ENCODE peak calls at places on chromosomes 11 and 22, in ten cellular contexts. J is sigmoid colon, L is NB4, S is kidney, C is cardiac muscle cell, N is A549, Y is neural progenitor cell, G is dorsolateral prefrontal cortex, P is adrenal gland, E is lower lobe of right lung. O is an unnamed sample.

GRCh38 chr11:117930668-117931330 is 1.6 kb upstream of the TMPRSS13 start:
- DNase-seq in J (no peak), L (no peak), S (peak), C (no peak), N (no peak), Y (no peak), G (no peak), P (no peak), E (peak), O (no peak)

GRCh38 chr22:36562261-36562835 is 33.4 kb upstream of the EIF3D start:
- DNase-seq in J (no peak), L (peak), S (no peak), C (peak), N (peak), Y (no peak), G (no peak), P (no peak), E (no peak), O (no peak)

GRCh38 chr11:70696076-70696475 is 297.7 kb downstream of the CTTN start:
- DNase-seq in J (no peak), L (no peak), S (peak), C (no peak), N (no peak), Y (no peak), G (no peak), P (no peak), E (peak), O (no peak)

GRCh38 chr11:78228467-78228866 is 39.7 kb downstream of the USP35 start:
- DNase-seq in J (no peak), L (peak), S (no peak), C (peak), N (peak), Y (peak), G (no peak), P (no peak), E (no peak), O (no peak)

GRCh38 chr22:40270031-40270430 is 76.3 kb upstream of the ADSL start:
- DNase-seq in J (no peak), L (no peak), S (no peak), C (no peak), N (no peak), Y (no peak), G (no peak), P (no peak), E (no peak), O (no peak)

GRCh38 chr22:25062378-25063095 is 110.0 kb downstream of the KIAA1671 start:
- DNase-seq in J (no peak), L (no peak), S (no peak), C (no peak), N (no peak), Y (no peak), G (no peak), P (no peak), E (no peak), O (peak)

GRCh38 chr11:73193251-73194033 is 24.6 kb upstream of the P2RY2 start:
- DNase-seq in J (peak), L (no peak), S (peak), C (no peak), N (no peak), Y (no peak), G (no peak), P (peak), E (no peak), O (peak)

GRCh38 chr11:74710291-74710938 is 20.8 kb downstream of the CHRDL2 start:
- DNase-seq in J (no peak), L (no peak), S (no peak), C (peak), N (no peak), Y (peak), G (no peak), P (no peak), E (no peak), O (no peak)

GRCh38 chr11:76783901-76784813 is 1.0 kb downstream of the TSKU start:
- DNase-seq in J (peak), L (peak), S (peak), C (peak), N (no peak), Y (peak), G (no peak), P (peak), E (no peak), O (no peak)

GRCh38 chr11:133935551-133935910 is 21.2 kb downstream of the IGSF9B start:
- DNase-seq in J (no peak), L (no peak), S (no peak), C (no peak), N (no peak), Y (no peak), G (no peak), P (no peak), E (no peak), O (no peak)

GRCh38 chr11:11691296-11692141 is 69.7 kb upstream of the GALNT18 start:
- DNase-seq in J (no peak), L (no peak), S (no peak), C (no peak), N (no peak), Y (peak), G (no peak), P (no peak), E (no peak), O (no peak)

GRCh38 chr11:78224506-78224905 is 35.8 kb downstream of the USP35 start:
- DNase-seq in J (no peak), L (no peak), S (no peak), C (no peak), N (no peak), Y (no peak), G (no peak), P (no peak), E (no peak), O (no peak)

GRCh38 chr22:49021097-49021925 is 806.4 kb downstream of the BRD1 start:
- DNase-seq in J (peak), L (no peak), S (peak), C (no peak), N (no peak), Y (no peak), G (no peak), P (no peak), E (peak), O (peak)

GRCh38 chr22:49570032-49570848 is 257.4 kb downstream of the BRD1 start:
- DNase-seq in J (peak), L (peak), S (peak), C (no peak), N (no peak), Y (no peak), G (peak), P (peak), E (peak), O (no peak)

GRCh38 chr11:128467610-128468041 is 119.7 kb downstream of the ETS1 start:
- DNase-seq in J (peak), L (no peak), S (peak), C (peak), N (peak), Y (no peak), G (no peak), P (no peak), E (no peak), O (no peak)

DNA sequence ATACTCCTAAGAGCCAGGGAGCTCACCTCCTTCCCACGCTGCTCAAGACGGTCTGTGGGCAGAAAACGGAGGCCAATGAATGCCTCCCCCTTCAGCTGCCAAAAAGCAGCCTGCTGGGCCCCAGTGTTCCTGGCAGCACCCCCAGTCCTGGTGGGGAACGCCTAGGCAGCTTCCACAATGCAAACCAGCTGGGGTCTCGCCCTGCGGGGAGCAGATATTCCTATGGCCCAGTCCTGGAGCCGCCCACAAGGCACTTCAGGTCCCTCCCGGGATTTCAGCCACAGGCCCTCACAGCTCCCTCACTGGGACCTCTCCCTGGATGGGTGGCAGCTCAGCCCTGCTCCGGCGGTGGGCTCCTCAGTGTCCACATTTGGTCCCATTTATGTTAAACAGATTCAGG is 29.2 kb downstream of the A4GALT start:
- DNase-seq in J (no peak), L (no peak), S (peak), C (no peak), N (no peak), Y (no peak), G (no peak), P (no peak), E (no peak), O (no peak)
- TF ChIP-seq CTCF in J (no peak), L (no peak), S (no peak), C (no peak), N (no peak), Y (no peak), G (no peak), P (no peak), E (no peak), O (no peak)

GRCh38 chr22:27474711-27475547 is 326.6 kb downstream of the MN1 start:
- DNase-seq in J (peak), L (no peak), S (no peak), C (peak), N (peak), Y (no peak), G (no peak), P (peak), E (no peak), O (no peak)
- H3K4me3 ChIP-seq in J (no peak), L (no peak), S (no peak), C (no peak), N (no peak), Y (no peak), G (no peak), P (no peak), E (no peak), O (no peak)

GRCh38 chr22:17881366-17881765 is 107.1 kb upstream of the BID start:
- DNase-seq in J (no peak), L (no peak), S (no peak), C (no peak), N (no peak), Y (no peak), G (no peak), P (no peak), E (no peak), O (no peak)
- TF ChIP-seq CTCF in J (no peak), L (no peak), S (no peak), C (no peak), N (no peak), Y (no peak), G (no peak), P (no peak), E (no peak), O (no peak)

GRCh38 chr11:22666700-22667439 is 459 bp downstream of the GAS2 start:
- DNase-seq in J (no peak), L (no peak), S (peak), C (peak), N (no peak), Y (peak), G (no peak), P (peak), E (peak), O (peak)
- H3K4me3 ChIP-seq in J (peak), L (no peak), S (peak), C (peak), N (peak), Y (peak), G (peak), P (peak), E (peak), O (peak)

O was measured in Peyer's patch.